ENCODE peak calls at places on chromosomes 12 and 14, in nine cellular contexts. Z is HT-29, N is BJ, F is HTR-8/SVneo, M is M059J, L is RPMI7951, X is cerebellum, D is heart right ventricle, I is psoas muscle. K is an unnamed sample.

GRCh38 chr14:104428333-104428851 is 151.2 kb upstream of the C14orf180 start:
- DNase-seq in F (no peak), X (no peak), L (no peak), M (no peak), I (no peak), N (no peak), D (no peak), Z (no peak), K (peak; percentile 38)

GRCh38 chr14:89327771-89328212 is 89.2 kb downstream of the FOXN3 start:
- DNase-seq in M (peak; percentile 81), F (no peak), Z (no peak), L (no peak), N (no peak), I (no peak), X (no peak), D (no peak), K (no peak)

GRCh38 chr12:124823272-124823970 is 40.2 kb downstream of the SCARB1 start:
- DNase-seq in D (no peak), F (no peak), Z (no peak), X (no peak), I (no peak), L (no peak), M (no peak), N (no peak), K (no peak)

GRCh38 chr12:57898308-57898970 is 42.9 kb upstream of the ATP23 start:
- DNase-seq in L (no peak), N (no peak), X (no peak), I (no peak), F (no peak), M (no peak), Z (no peak), D (no peak), K (no peak)

GRCh38 chr14:59415836-59416620 is 49.2 kb downstream of the GPR135 start:
- DNase-seq in I (no peak), M (no peak), D (no peak), L (no peak), N (no peak), X (no peak), Z (no peak), F (no peak), K (no peak)

GRCh38 chr14:57136669-57137068 is 132.0 kb downstream of the EXOC5 start:
- DNase-seq in L (no peak), X (peak; percentile 75), D (peak; percentile 42), Z (no peak), M (no peak), N (no peak), I (peak; percentile 13), F (no peak), K (no peak)

GRCh38 chr14:43041207-43041606 is 1434.5 kb downstream of the LRFN5 start:
- DNase-seq in D (no peak), M (no peak), Z (no peak), I (no peak), X (no peak), L (no peak), F (no peak), N (no peak), K (no peak)

GRCh38 chr14:47256968-47257367 is 418.4 kb downstream of the MDGA2 start:
- DNase-seq in L (no peak), Z (no peak), D (no peak), M (no peak), F (no peak), N (no peak), X (no peak), I (no peak), K (no peak)

GRCh38 chr12:87150969-87151662 is 878.1 kb downstream of the C12orf50 start:
- DNase-seq in M (peak; percentile 35), X (no peak), L (no peak), I (no peak), D (no peak), Z (peak; percentile 25), N (no peak), F (no peak), K (no peak)

GRCh38 chr12:16583991-16584745 is 21.8 kb downstream of the LMO3 start:
- DNase-seq in N (no peak), I (no peak), M (no peak), X (no peak), F (no peak), Z (no peak), L (no peak), D (no peak), K (no peak)

GRCh38 chr14:101398011-101398410 is 163.3 kb upstream of the DIO3 start:
- DNase-seq in D (no peak), Z (no peak), L (no peak), X (no peak), M (no peak), I (no peak), N (no peak), F (no peak), K (no peak)

GRCh38 chr12:68113644-68114043 is 45.9 kb downstream of the IFNG start:
- DNase-seq in N (no peak), X (no peak), F (no peak), M (peak; percentile 12), I (no peak), Z (peak; percentile 39), D (no peak), L (no peak), K (no peak)

GRCh38 chr12:124407074-124407473 is 112.2 kb downstream of the RFLNA start:
- DNase-seq in Z (no peak), D (no peak), N (no peak), X (no peak), F (no peak), M (no peak), L (no peak), I (no peak), K (no peak)

GRCh38 chr12:124617615-124618014 is 50.2 kb upstream of the NCOR2 start:
- DNase-seq in F (no peak), X (peak; percentile 73), M (no peak), N (no peak), Z (peak; percentile 65), L (no peak), I (peak; percentile 59), D (peak; percentile 69), K (no peak)

GRCh38 chr12:112839386-112839972 is 47.9 kb downstream of the RPH3A start:
- DNase-seq in M (peak; percentile 98), Z (peak; percentile 60), X (no peak), F (peak; percentile 22), N (no peak), I (no peak), L (peak; percentile 90), D (no peak), K (no peak)

GRCh38 chr14:77573964-77574363 is 42.5 kb downstream of the SPTLC2 start:
- DNase-seq in D (no peak), X (no peak), L (no peak), I (no peak), F (no peak), Z (no peak), M (no peak), N (no peak), K (no peak)

GRCh38 chr14:28294834-28295440 is 471.6 kb upstream of the FOXG1 start:
- DNase-seq in F (peak; percentile 27), X (no peak), D (no peak), Z (peak; percentile 23), L (peak; percentile 51), I (no peak), M (peak; percentile 20), N (no peak), K (no peak)

GRCh38 chr12:127193341-127193740 is 1073.6 kb upstream of the TMEM132C start:
- DNase-seq in M (no peak), X (no peak), D (no peak), F (no peak), L (no peak), N (no peak), I (no peak), Z (no peak), K (no peak)

GRCh38 chr14:104290058-104290667 is 151.8 kb downstream of the KIF26A start:
- DNase-seq in I (no peak), F (no peak), M (no peak), N (no peak), Z (no peak), D (no peak), X (no peak), L (no peak), K (peak; percentile 33)

GRCh38 chr14:74582910-74583581 is 29.0 kb downstream of the LTBP2 start:
- DNase-seq in D (peak; percentile 55), N (no peak), X (no peak), I (peak; percentile 60), L (peak; percentile 91), M (peak; percentile 67), Z (no peak), F (no peak), K (peak; percentile 77)

GRCh38 chr12:14959463-14959862 is 1.9 kb downstream of the ARHGDIB start:
- DNase-seq in I (no peak), M (no peak), N (no peak), D (no peak), X (no peak), F (no peak), Z (no peak), L (no peak), K (no peak)

GRCh38 chr12:50786498-50787231 is 22.8 kb downstream of the ATF1 start:
- DNase-seq in N (peak; percentile 94), F (peak; percentile 83), M (peak; percentile 98), D (no peak), X (no peak), L (peak; percentile 90), I (no peak), Z (peak; percentile 83), K (no peak)

GRCh38 chr12:96249196-96250118 is 55.3 kb downstream of the ELK3 start:
- DNase-seq in L (no peak), Z (no peak), M (no peak), F (no peak), X (peak; percentile 70), N (no peak), D (peak; percentile 69), I (peak; percentile 77), K (no peak)

GRCh38 chr12:87140257-87140656 is 884.1 kb upstream of the MGAT4C start:
- DNase-seq in F (no peak), L (peak; percentile 14), I (no peak), X (no peak), D (no peak), M (peak; percentile 35), Z (no peak), N (no peak), K (no peak)

GRCh38 chr14:90274808-90275454 is 18.6 kb downstream of the PSMC1 start:
- DNase-seq in I (no peak), X (no peak), N (no peak), M (peak; percentile 24), F (no peak), Z (no peak), L (no peak), D (no peak), K (no peak)

GRCh38 chr14:92577321-92577742 is 63.8 kb downstream of the RIN3 start:
- DNase-seq in I (no peak), Z (no peak), M (no peak), N (no peak), D (no peak), X (no peak), F (no peak), L (no peak), K (no peak)

GRCh38 chr14:55911794-55912193 is 206.4 kb upstream of the PELI2 start:
- DNase-seq in I (no peak), M (no peak), L (no peak), D (no peak), F (no peak), X (no peak), N (no peak), Z (no peak), K (no peak)

GRCh38 chr14:105499256-105500035 is 8.4 kb downstream of the TEDC1 start:
- DNase-seq in F (no peak), D (peak; percentile 14), I (no peak), L (peak; percentile 35), N (no peak), M (no peak), Z (no peak), X (no peak), K (peak; percentile 75)

GRCh38 chr12:2149091-2149490 is 96.3 kb downstream of the CACNA1C start:
- DNase-seq in I (no peak), Z (no peak), M (no peak), X (peak; percentile 38), D (no peak), F (no peak), L (peak; percentile 27), N (no peak), K (no peak)

GRCh38 chr14:65927871-65928270 is 515.3 kb downstream of the FUT8 start:
- DNase-seq in L (no peak), I (no peak), X (no peak), D (no peak), M (no peak), F (no peak), N (no peak), Z (no peak), K (no peak)

GRCh38 chr14:104112113-104112505 is 26.3 kb upstream of the KIF26A start:
- DNase-seq in F (no peak), X (no peak), N (no peak), Z (no peak), L (no peak), M (no peak), D (peak; percentile 8), I (peak; percentile 2), K (peak; percentile 26)